ENCODE peak calls at places on chromosomes 11 and 22, in eight cellular contexts. G, D, T, R, P, Z, Y and Q are unnamed samples.
A peak's percentile ranks its signal among the peaks of the same experiment; 100 is the strongest.

GRCh38 chr11:2466869-2467694 is 22.3 kb downstream of the KCNQ1 start:
- DNase-seq in G (peak; percentile 84), D (no peak), T (no peak), R (no peak), P (no peak), Z (no peak), Y (peak; percentile 10), Q (peak; percentile 68)

GRCh38 chr22:46511391-46512370 is 25.7 kb downstream of the CELSR1 start:
- DNase-seq in G (no peak), D (no peak), T (no peak), R (no peak), P (no peak), Z (peak; percentile 47), Y (no peak), Q (peak; percentile 78)

GRCh38 chr11:130314749-130315285 is at the start of gene ZBTB44:
- DNase-seq in G (peak; percentile 97), D (peak; percentile 79), T (peak; percentile 88), R (peak; percentile 95), P (peak; percentile 98), Z (peak; percentile 97), Y (peak; percentile 95), Q (peak; percentile 99)

GRCh38 chr22:40204331-40205116 is 26.8 kb downstream of the TNRC6B start:
- DNase-seq in G (no peak), D (no peak), T (no peak), R (no peak), P (peak; percentile 57), Z (no peak), Y (no peak), Q (no peak)

GRCh38 chr11:6301096-6301495 is 19.2 kb downstream of the CAVIN3 start:
- DNase-seq in G (no peak), D (no peak), T (no peak), R (no peak), P (no peak), Z (no peak), Y (no peak), Q (no peak)

GRCh38 chr11:70611166-70611565 is 212.8 kb downstream of the CTTN start:
- DNase-seq in G (no peak), D (no peak), T (no peak), R (no peak), P (no peak), Z (peak; percentile 27), Y (no peak), Q (peak; percentile 32)

GRCh38 chr11:66815646-66816045 is 27.6 kb upstream of the RCE1 start:
- DNase-seq in G (no peak), D (peak; percentile 75), T (peak; percentile 93), R (no peak), P (no peak), Z (no peak), Y (no peak), Q (no peak)

GRCh38 chr11:65496304-65497140 is 2.3 kb upstream of the MALAT1 start:
- DNase-seq in G (no peak), D (no peak), T (no peak), R (no peak), P (no peak), Z (no peak), Y (no peak), Q (peak; percentile 38)

GRCh38 chr11:75518771-75519653 is 6.7 kb downstream of the GDPD5 start:
- DNase-seq in G (no peak), D (no peak), T (no peak), R (peak; percentile 74), P (no peak), Z (no peak), Y (no peak), Q (peak; percentile 15)

GRCh38 chr11:66543263-66544107 is 2.4 kb downstream of the ZDHHC24 start:
- DNase-seq in G (peak; percentile 95), D (no peak), T (no peak), R (peak; percentile 52), P (peak; percentile 82), Z (peak; percentile 76), Y (no peak), Q (peak; percentile 88)

GRCh38 chr11:19316434-19316833 is 75.7 kb upstream of the E2F8 start:
- DNase-seq in G (no peak), D (no peak), T (no peak), R (no peak), P (no peak), Z (peak; percentile 73), Y (no peak), Q (no peak)

GRCh38 chr11:7046474-7046873 is 26.2 kb downstream of the NLRP14 start:
- DNase-seq in G (no peak), D (peak; percentile 7), T (no peak), R (no peak), P (no peak), Z (no peak), Y (no peak), Q (no peak)

GRCh38 chr11:75288846-75289760 is 48.5 kb downstream of the TPBGL start:
- DNase-seq in G (no peak), D (no peak), T (no peak), R (no peak), P (no peak), Z (peak; percentile 49), Y (no peak), Q (peak; percentile 84)

GRCh38 chr11:67645521-67646457 is 4.7 kb downstream of the ACY3 start:
- DNase-seq in G (peak; percentile 75), D (no peak), T (no peak), R (no peak), P (no peak), Z (no peak), Y (no peak), Q (peak; percentile 51)

GRCh38 chr22:45480717-45481116 is 22.0 kb upstream of the FBLN1 start:
- DNase-seq in G (no peak), D (no peak), T (no peak), R (no peak), P (no peak), Z (no peak), Y (no peak), Q (no peak)

GRCh38 chr11:103673773-103674172 is 362.7 kb upstream of the DDI1 start:
- DNase-seq in G (no peak), D (no peak), T (peak; percentile 19), R (no peak), P (no peak), Z (no peak), Y (no peak), Q (peak; percentile 35)

GRCh38 chr22:24414984-24415945 is 12.1 kb upstream of the ADORA2A start:
- DNase-seq in G (no peak), D (no peak), T (no peak), R (no peak), P (peak; percentile 25), Z (no peak), Y (no peak), Q (peak; percentile 55)

GRCh38 chr22:24417200-24417599 is 10.2 kb upstream of the ADORA2A start:
- DNase-seq in G (no peak), D (no peak), T (no peak), R (no peak), P (peak; percentile 37), Z (peak; percentile 23), Y (no peak), Q (peak; percentile 64)

GRCh38 chr22:24417901-24418641 is 9.3 kb upstream of the ADORA2A start:
- DNase-seq in G (no peak), D (no peak), T (no peak), R (no peak), P (peak; percentile 15), Z (no peak), Y (no peak), Q (peak; percentile 69)

GRCh38 chr22:24416095-24416494 is 11.3 kb upstream of the ADORA2A start:
- DNase-seq in G (peak; percentile 67), D (no peak), T (no peak), R (no peak), P (peak; percentile 93), Z (no peak), Y (no peak), Q (no peak)

GRCh38 chr22:24416611-24417010 is 10.8 kb upstream of the ADORA2A start:
- DNase-seq in G (no peak), D (no peak), T (no peak), R (no peak), P (no peak), Z (peak; percentile 17), Y (no peak), Q (peak; percentile 51)
- TF ChIP-seq CTCF in G (no peak), D (no peak), T (no peak), R (no peak), P (no peak), Z (no peak), Y (no peak), Q (no peak)

DNA sequence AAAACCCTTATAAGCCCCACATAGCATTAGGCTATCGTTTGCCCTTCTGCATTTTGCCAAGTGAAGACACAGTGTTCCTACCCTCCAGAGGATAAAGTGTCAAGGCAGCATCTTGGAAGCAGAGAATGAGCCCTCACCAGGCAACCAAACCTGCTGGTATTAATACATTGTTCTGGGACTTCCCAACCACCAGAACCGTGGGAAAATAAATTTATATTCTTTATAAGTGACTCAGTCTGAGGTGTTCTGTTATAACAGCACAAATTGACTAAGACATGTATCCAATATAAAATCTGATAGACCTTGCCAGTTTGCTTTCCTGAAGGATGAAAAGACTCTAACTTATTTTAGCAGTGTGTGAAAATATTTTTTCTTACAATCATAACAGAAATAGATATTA is 792.5 kb upstream of the LRRC4C start:
- DNase-seq in G (no peak), D (peak; percentile 37), T (peak; percentile 36), R (no peak), P (no peak), Z (no peak), Y (no peak), Q (no peak)
- H3K9me3 ChIP-seq in G (peaks cover 3% of the 10 kb centered on the region), D (no peaks in the 10 kb centered on the region), T (peaks cover 4% of the 10 kb centered on the region), R (no peaks in the 10 kb centered on the region), P (no peaks in the 10 kb centered on the region), Z (no peaks in the 10 kb centered on the region), Y (no peaks in the 10 kb centered on the region), Q (peaks cover 3% of the 10 kb centered on the region)

DNA sequence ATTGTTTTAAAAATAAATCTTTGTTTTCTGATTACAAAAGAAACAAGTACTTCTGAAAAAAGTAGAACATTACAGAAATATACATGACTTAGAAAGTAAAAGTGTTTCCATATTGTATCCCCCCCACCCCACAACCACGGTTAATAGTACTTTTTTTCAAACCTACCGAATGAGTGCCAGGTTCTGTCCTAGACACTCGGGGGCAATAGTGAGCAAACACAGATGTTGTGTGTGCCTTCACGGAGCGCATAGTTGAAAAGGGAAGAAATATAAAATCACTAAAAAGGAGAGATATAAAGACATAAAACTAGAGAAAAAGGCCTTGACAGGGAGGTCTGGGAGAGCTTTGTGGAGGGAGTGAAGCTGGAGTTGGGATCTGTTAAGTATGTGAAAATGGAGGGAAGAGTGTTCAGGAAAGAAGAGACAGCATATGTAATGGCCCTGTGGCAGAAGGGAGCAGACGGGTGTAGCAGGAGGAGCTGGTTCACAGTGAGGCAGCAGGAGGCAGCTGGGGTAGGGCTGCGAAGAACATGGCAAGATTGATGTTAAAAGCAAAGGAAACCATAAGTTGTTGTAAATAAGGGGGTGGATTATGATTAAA is 42.1 kb upstream of the ALX4 start:
- DNase-seq in G (no peak), D (no peak), T (no peak), R (no peak), P (peak; percentile 43), Z (no peak), Y (peak; percentile 50), Q (no peak)
- TF ChIP-seq CTCF in G (no peak), D (peak; percentile 31), T (peak; percentile 22), R (peak; percentile 52), P (peak; percentile 24), Z (no peak), Y (peak; percentile 47), Q (peak; percentile 18)

DNA sequence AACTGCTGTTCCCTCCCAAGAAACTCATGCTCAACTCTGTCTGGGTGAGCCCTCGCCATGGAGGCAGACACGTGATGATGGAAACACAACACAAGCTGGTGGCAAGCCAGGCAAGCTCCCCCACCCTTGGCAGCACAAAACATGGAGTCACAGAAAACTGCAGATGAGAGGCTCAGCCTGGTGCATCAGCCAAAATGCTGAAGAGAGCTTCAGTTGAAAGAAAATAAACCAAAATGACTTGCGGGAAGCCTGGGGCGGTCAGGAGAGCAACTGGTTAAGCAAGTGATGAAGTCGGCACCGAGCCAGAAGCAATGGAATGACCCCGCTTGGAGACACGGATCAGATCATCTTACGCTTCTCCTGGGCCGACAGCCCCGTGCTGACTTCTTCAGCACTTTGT is 68.3 kb downstream of the C11orf58 start:
- DNase-seq in G (peak; percentile 54), D (no peak), T (no peak), R (no peak), P (no peak), Z (no peak), Y (no peak), Q (no peak)
- H3K9me3 ChIP-seq in G (no peaks in the 10 kb centered on the region), D (no peaks in the 10 kb centered on the region), T (no peaks in the 10 kb centered on the region), R (no peaks in the 10 kb centered on the region), P (no peaks in the 10 kb centered on the region), Z (no peaks in the 10 kb centered on the region), Y (no peaks in the 10 kb centered on the region), Q (no peaks in the 10 kb centered on the region)